ENCODE peak calls at places on chromosomes 13 and 19, in eight cellular contexts. One of them, this sample, is unnamed.

GRCh38 chr19:2497186-2497585 is 21.3 kb downstream of the GADD45B start:
- DNase-seq in left ventricle myocardium inferior: no peak
- DNase-seq in ovary: no peak
- DNase-seq in fibroblast of the aortic adventitia: no peak
- DNase-seq in mammary epithelial cell: no peak
- DNase-seq in tibial nerve: no peak
- DNase-seq in A549: no peak
- DNase-seq in heart left ventricle: no peak
- DNase-seq in this sample: peak; percentile 29

GRCh38 chr13:62631124-62631523 is 1215.5 kb upstream of the PCDH20 start:
- DNase-seq in left ventricle myocardium inferior: no peak
- DNase-seq in ovary: no peak
- DNase-seq in fibroblast of the aortic adventitia: no peak
- DNase-seq in mammary epithelial cell: no peak
- DNase-seq in tibial nerve: no peak
- DNase-seq in A549: no peak
- DNase-seq in heart left ventricle: no peak
- DNase-seq in this sample: no peak

GRCh38 chr19:50835785-50836542 is 2.6 kb upstream of the KLK15 start:
- DNase-seq in left ventricle myocardium inferior: peak; percentile 66
- DNase-seq in ovary: peak; percentile 83
- DNase-seq in fibroblast of the aortic adventitia: peak; percentile 31
- DNase-seq in mammary epithelial cell: peak; percentile 67
- DNase-seq in tibial nerve: peak; percentile 26
- DNase-seq in A549: peak; percentile 95
- DNase-seq in heart left ventricle: peak; percentile 64
- DNase-seq in this sample: peak; percentile 95

GRCh38 chr13:109655206-109655600 is 131.2 kb downstream of the IRS2 start:
- DNase-seq in left ventricle myocardium inferior: no peak
- DNase-seq in ovary: no peak
- DNase-seq in fibroblast of the aortic adventitia: no peak
- DNase-seq in mammary epithelial cell: no peak
- DNase-seq in tibial nerve: no peak
- DNase-seq in A549: no peak
- DNase-seq in heart left ventricle: no peak
- DNase-seq in this sample: no peak

GRCh38 chr13:113637262-113638160 is 20.5 kb downstream of the ATP4B start:
- DNase-seq in left ventricle myocardium inferior: peak; percentile 10
- DNase-seq in ovary: peak; percentile 13
- DNase-seq in fibroblast of the aortic adventitia: no peak
- DNase-seq in mammary epithelial cell: no peak
- DNase-seq in tibial nerve: no peak
- DNase-seq in A549: no peak
- DNase-seq in heart left ventricle: peak; percentile 11
- DNase-seq in this sample: peak; percentile 38

GRCh38 chr19:53172892-53173291 is 14.0 kb upstream of the ZNF347 start:
- DNase-seq in left ventricle myocardium inferior: no peak
- DNase-seq in ovary: no peak
- DNase-seq in fibroblast of the aortic adventitia: peak; percentile 8
- DNase-seq in mammary epithelial cell: no peak
- DNase-seq in tibial nerve: no peak
- DNase-seq in A549: no peak
- DNase-seq in heart left ventricle: no peak
- DNase-seq in this sample: no peak

GRCh38 chr19:51695088-51695487 is 2.0 kb downstream of the SPACA6 start:
- DNase-seq in left ventricle myocardium inferior: no peak
- DNase-seq in ovary: no peak
- DNase-seq in fibroblast of the aortic adventitia: no peak
- DNase-seq in mammary epithelial cell: no peak
- DNase-seq in tibial nerve: no peak
- DNase-seq in A549: no peak
- DNase-seq in heart left ventricle: no peak
- DNase-seq in this sample: peak; percentile 14

GRCh38 chr19:2428027-2428690 is 773 bp upstream of the TIMM13 start:
- DNase-seq in left ventricle myocardium inferior: peak; percentile 36
- DNase-seq in ovary: peak; percentile 60
- DNase-seq in fibroblast of the aortic adventitia: peak; percentile 41
- DNase-seq in mammary epithelial cell: no peak
- DNase-seq in tibial nerve: no peak
- DNase-seq in A549: no peak
- DNase-seq in heart left ventricle: no peak
- DNase-seq in this sample: peak; percentile 90

GRCh38 chr13:24911135-24911524 is 147.2 kb downstream of the RNF17 start:
- DNase-seq in left ventricle myocardium inferior: no peak
- DNase-seq in ovary: no peak
- DNase-seq in fibroblast of the aortic adventitia: peak; percentile 32
- DNase-seq in mammary epithelial cell: peak; percentile 52
- DNase-seq in tibial nerve: no peak
- DNase-seq in A549: peak; percentile 4
- DNase-seq in heart left ventricle: no peak
- DNase-seq in this sample: no peak

GRCh38 chr13:32940601-32941000 is 75.6 kb upstream of the KL start:
- DNase-seq in left ventricle myocardium inferior: peak; percentile 27
- DNase-seq in ovary: peak; percentile 66
- DNase-seq in fibroblast of the aortic adventitia: peak; percentile 15
- DNase-seq in mammary epithelial cell: no peak
- DNase-seq in tibial nerve: no peak
- DNase-seq in A549: no peak
- DNase-seq in heart left ventricle: no peak
- DNase-seq in this sample: no peak

GRCh38 chr19:58476498-58477015 is 405 bp downstream of the ZNF446 start:
- DNase-seq in left ventricle myocardium inferior: no peak
- DNase-seq in ovary: no peak
- DNase-seq in fibroblast of the aortic adventitia: peak; percentile 19
- DNase-seq in mammary epithelial cell: no peak
- DNase-seq in tibial nerve: no peak
- DNase-seq in A549: no peak
- DNase-seq in heart left ventricle: no peak
- DNase-seq in this sample: peak; percentile 71

GRCh38 chr19:4052114-4052992 is 14.3 kb downstream of the ZBTB7A start:
- DNase-seq in left ventricle myocardium inferior: no peak
- DNase-seq in ovary: peak; percentile 54
- DNase-seq in fibroblast of the aortic adventitia: peak; percentile 47
- DNase-seq in mammary epithelial cell: peak; percentile 91
- DNase-seq in tibial nerve: no peak
- DNase-seq in A549: no peak
- DNase-seq in heart left ventricle: peak; percentile 56
- DNase-seq in this sample: peak; percentile 74

GRCh38 chr19:33804021-33804799 is 7.5 kb downstream of the KCTD15 start:
- DNase-seq in left ventricle myocardium inferior: peak; percentile 71
- DNase-seq in ovary: peak; percentile 84
- DNase-seq in fibroblast of the aortic adventitia: peak; percentile 87
- DNase-seq in mammary epithelial cell: peak; percentile 15
- DNase-seq in tibial nerve: peak; percentile 25
- DNase-seq in A549: peak; percentile 96
- DNase-seq in heart left ventricle: peak; percentile 74
- DNase-seq in this sample: no peak

GRCh38 chr19:40702337-40703012 is 12.0 kb upstream of the NUMBL start:
- DNase-seq in left ventricle myocardium inferior: peak; percentile 66
- DNase-seq in ovary: no peak
- DNase-seq in fibroblast of the aortic adventitia: peak; percentile 36
- DNase-seq in mammary epithelial cell: no peak
- DNase-seq in tibial nerve: no peak
- DNase-seq in A549: peak; percentile 82
- DNase-seq in heart left ventricle: peak; percentile 59
- DNase-seq in this sample: peak; percentile 90

GRCh38 chr19:3671680-3672574 is 28.3 kb downstream of the PIP5K1C start:
- DNase-seq in left ventricle myocardium inferior: no peak
- DNase-seq in ovary: peak; percentile 60
- DNase-seq in fibroblast of the aortic adventitia: peak; percentile 25
- DNase-seq in mammary epithelial cell: no peak
- DNase-seq in tibial nerve: no peak
- DNase-seq in A549: no peak
- DNase-seq in heart left ventricle: peak; percentile 61
- DNase-seq in this sample: peak; percentile 82

GRCh38 chr19:6467384-6467783 is 3.3 kb downstream of the CRB3 start:
- DNase-seq in left ventricle myocardium inferior: no peak
- DNase-seq in ovary: no peak
- DNase-seq in fibroblast of the aortic adventitia: no peak
- DNase-seq in mammary epithelial cell: no peak
- DNase-seq in tibial nerve: no peak
- DNase-seq in A549: no peak
- DNase-seq in heart left ventricle: no peak
- DNase-seq in this sample: no peak

GRCh38 chr19:6464070-6464873 is at the start of gene CRB3:
- DNase-seq in left ventricle myocardium inferior: no peak
- DNase-seq in ovary: peak; percentile 42
- DNase-seq in fibroblast of the aortic adventitia: no peak
- DNase-seq in mammary epithelial cell: peak; percentile 72
- DNase-seq in tibial nerve: no peak
- DNase-seq in A549: peak; percentile 40
- DNase-seq in heart left ventricle: no peak
- DNase-seq in this sample: peak; percentile 97

GRCh38 chr19:6465663-6466062 is 1.6 kb downstream of the CRB3 start:
- DNase-seq in left ventricle myocardium inferior: no peak
- DNase-seq in ovary: no peak
- DNase-seq in fibroblast of the aortic adventitia: no peak
- DNase-seq in mammary epithelial cell: no peak
- DNase-seq in tibial nerve: no peak
- DNase-seq in A549: no peak
- DNase-seq in heart left ventricle: no peak
- DNase-seq in this sample: no peak

GRCh38 chr19:6466526-6467248 is 2.6 kb downstream of the CRB3 start:
- DNase-seq in left ventricle myocardium inferior: no peak
- DNase-seq in ovary: no peak
- DNase-seq in fibroblast of the aortic adventitia: no peak
- DNase-seq in mammary epithelial cell: no peak
- DNase-seq in tibial nerve: no peak
- DNase-seq in A549: no peak
- DNase-seq in heart left ventricle: no peak
- DNase-seq in this sample: no peak

DNA sequence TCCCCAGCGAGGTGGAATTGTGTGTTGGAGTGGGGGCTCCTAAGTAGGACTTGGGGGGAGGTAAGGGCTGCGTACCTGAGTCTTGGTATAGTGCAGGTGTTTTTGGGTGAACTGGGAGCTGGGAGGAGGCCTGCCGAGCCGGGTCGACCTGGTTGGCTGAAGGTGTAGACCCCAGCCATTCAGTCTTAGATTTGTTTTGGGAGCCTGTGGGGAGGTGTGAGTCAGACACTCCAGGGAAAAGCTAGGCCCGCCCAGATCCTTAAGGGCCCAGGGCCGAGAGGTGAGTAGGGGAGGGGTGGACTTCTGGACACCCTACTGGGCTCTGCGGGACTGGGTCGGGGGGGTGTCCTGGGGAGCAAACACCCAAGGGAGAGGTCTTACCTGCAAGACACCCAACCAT is 935 bp downstream of the CRB3 start:
- DNase-seq in left ventricle myocardium inferior: no peak
- DNase-seq in ovary: no peak
- DNase-seq in fibroblast of the aortic adventitia: no peak
- DNase-seq in mammary epithelial cell: no peak
- DNase-seq in tibial nerve: no peak
- DNase-seq in A549: no peak
- DNase-seq in heart left ventricle: no peak
- DNase-seq in this sample: peak; percentile 69
- H3K4me3 ChIP-seq in left ventricle myocardium inferior: no peak overlapping the region
- H3K4me3 ChIP-seq in ovary: peak overlapping the region; percentile 31
- H3K4me3 ChIP-seq in fibroblast of the aortic adventitia: no peak overlapping the region
- H3K4me3 ChIP-seq in mammary epithelial cell: peak overlapping the region; percentile 62
- H3K4me3 ChIP-seq in tibial nerve: no peak overlapping the region
- H3K4me3 ChIP-seq in A549: peak overlapping the region; percentile 52
- H3K4me3 ChIP-seq in heart left ventricle: no peak overlapping the region
- H3K4me3 ChIP-seq in this sample: peak overlapping the region; percentile 72

DNA sequence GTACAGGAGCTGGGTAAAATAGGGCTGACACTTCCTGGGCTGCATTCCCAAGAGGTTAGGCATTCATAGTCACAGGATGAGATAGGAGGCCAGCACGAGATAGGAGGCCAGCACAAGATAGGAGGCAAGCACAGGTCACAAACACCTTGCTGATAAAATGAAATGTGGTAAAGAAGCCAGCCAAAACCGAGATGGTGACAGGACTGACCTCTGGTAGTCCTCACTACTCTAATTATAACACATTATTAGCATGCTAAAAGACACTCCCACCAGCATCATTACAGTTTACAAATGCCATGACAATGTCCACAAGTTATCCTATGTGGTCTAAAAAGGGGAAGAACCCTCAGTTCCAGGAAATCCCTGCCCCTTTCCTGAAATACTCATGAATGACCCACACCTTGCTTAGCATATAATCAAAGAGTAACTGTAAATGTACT is 20.9 kb upstream of the IGSF23 start:
- DNase-seq in left ventricle myocardium inferior: no peak
- DNase-seq in ovary: no peak
- DNase-seq in fibroblast of the aortic adventitia: no peak
- DNase-seq in mammary epithelial cell: no peak
- DNase-seq in tibial nerve: no peak
- DNase-seq in A549: no peak
- DNase-seq in heart left ventricle: no peak
- DNase-seq in this sample: no peak
- H3K4me3 ChIP-seq in left ventricle myocardium inferior: no peak overlapping the region
- H3K4me3 ChIP-seq in ovary: no peak overlapping the region
- H3K4me3 ChIP-seq in fibroblast of the aortic adventitia: no peak overlapping the region
- H3K4me3 ChIP-seq in mammary epithelial cell: no peak overlapping the region
- H3K4me3 ChIP-seq in tibial nerve: no peak overlapping the region
- H3K4me3 ChIP-seq in A549: no peak overlapping the region
- H3K4me3 ChIP-seq in heart left ventricle: no peak overlapping the region
- H3K4me3 ChIP-seq in this sample: no peak overlapping the region

GRCh38 chr13:112204376-112204775 is 137.4 kb downstream of the SOX1 start:
- DNase-seq in left ventricle myocardium inferior: no peak
- DNase-seq in ovary: no peak
- DNase-seq in fibroblast of the aortic adventitia: no peak
- DNase-seq in mammary epithelial cell: no peak
- DNase-seq in tibial nerve: no peak
- DNase-seq in A549: no peak
- DNase-seq in heart left ventricle: no peak
- DNase-seq in this sample: peak; percentile 67

GRCh38 chr13:112203614-112204013 is 136.7 kb downstream of the SOX1 start:
- DNase-seq in left ventricle myocardium inferior: no peak
- DNase-seq in ovary: no peak
- DNase-seq in fibroblast of the aortic adventitia: no peak
- DNase-seq in mammary epithelial cell: no peak
- DNase-seq in tibial nerve: no peak
- DNase-seq in A549: no peak
- DNase-seq in heart left ventricle: no peak
- DNase-seq in this sample: no peak

GRCh38 chr13:112202966-112203365 is 136.0 kb downstream of the SOX1 start:
- DNase-seq in left ventricle myocardium inferior: no peak
- DNase-seq in ovary: no peak
- DNase-seq in fibroblast of the aortic adventitia: no peak
- DNase-seq in mammary epithelial cell: no peak
- DNase-seq in tibial nerve: no peak
- DNase-seq in A549: no peak
- DNase-seq in heart left ventricle: no peak
- DNase-seq in this sample: no peak

GRCh38 chr13:112205990-112206389 is 139.0 kb downstream of the SOX1 start:
- DNase-seq in left ventricle myocardium inferior: no peak
- DNase-seq in ovary: no peak
- DNase-seq in fibroblast of the aortic adventitia: no peak
- DNase-seq in mammary epithelial cell: no peak
- DNase-seq in tibial nerve: no peak
- DNase-seq in A549: no peak
- DNase-seq in heart left ventricle: no peak
- DNase-seq in this sample: no peak

GRCh38 chr13:112204881-112205327 is 138.0 kb downstream of the SOX1 start:
- DNase-seq in left ventricle myocardium inferior: peak; percentile 32
- DNase-seq in ovary: no peak
- DNase-seq in fibroblast of the aortic adventitia: no peak
- DNase-seq in mammary epithelial cell: no peak
- DNase-seq in tibial nerve: no peak
- DNase-seq in A549: no peak
- DNase-seq in heart left ventricle: peak; percentile 43
- DNase-seq in this sample: peak; percentile 86
- H3K4me3 ChIP-seq in left ventricle myocardium inferior: peak overlapping the region; percentile 40
- H3K4me3 ChIP-seq in ovary: no peak overlapping the region
- H3K4me3 ChIP-seq in fibroblast of the aortic adventitia: no peak overlapping the region
- H3K4me3 ChIP-seq in mammary epithelial cell: no peak overlapping the region
- H3K4me3 ChIP-seq in tibial nerve: no peak overlapping the region
- H3K4me3 ChIP-seq in A549: no peak overlapping the region
- H3K4me3 ChIP-seq in heart left ventricle: peak overlapping the region; percentile 13
- H3K4me3 ChIP-seq in this sample: no peak overlapping the region

GRCh38 chr13:94860981-94861407 is 148.6 kb upstream of the SOX21 start:
- DNase-seq in left ventricle myocardium inferior: no peak
- DNase-seq in ovary: no peak
- DNase-seq in fibroblast of the aortic adventitia: peak; percentile 27
- DNase-seq in mammary epithelial cell: no peak
- DNase-seq in tibial nerve: no peak
- DNase-seq in A549: no peak
- DNase-seq in heart left ventricle: no peak
- DNase-seq in this sample: no peak
- H3K4me3 ChIP-seq in left ventricle myocardium inferior: peak overlapping the region; percentile 52
- H3K4me3 ChIP-seq in ovary: peak overlapping the region; percentile 16
- H3K4me3 ChIP-seq in fibroblast of the aortic adventitia: peak overlapping the region; percentile 52
- H3K4me3 ChIP-seq in mammary epithelial cell: no peak overlapping the region
- H3K4me3 ChIP-seq in tibial nerve: peak overlapping the region; percentile 20
- H3K4me3 ChIP-seq in A549: no peak overlapping the region
- H3K4me3 ChIP-seq in heart left ventricle: peak overlapping the region; percentile 29
- H3K4me3 ChIP-seq in this sample: no peak overlapping the region